ENCODE peak calls at places on chromosomes 7 and 10, in seven cellular contexts. One of them, this sample, is unnamed.

GRCh38 chr10:36555036-36555435 is 570.4 kb upstream of the ANKRD30A start:
- DNase-seq in endothelial cell: no peak
- DNase-seq in AG04450: no peak
- DNase-seq in right lobe of liver: no peak
- DNase-seq in AG10803: no peak
- DNase-seq in MM.1S: no peak
- DNase-seq in transverse colon: no peak
- DNase-seq in this sample: no peak

GRCh38 chr7:121371367-121371766 is 24.7 kb downstream of the FAM3C start:
- DNase-seq in AG04450: no peak
- DNase-seq in endothelial cell: no peak
- DNase-seq in MM.1S: no peak
- DNase-seq in right lobe of liver: no peak
- DNase-seq in AG10803: no peak
- DNase-seq in transverse colon: no peak
- DNase-seq in this sample: no peak

GRCh38 chr10:11468126-11468742 is 143.2 kb downstream of the USP6NL start:
- DNase-seq in AG10803: no peak
- DNase-seq in right lobe of liver: no peak
- DNase-seq in endothelial cell: no peak
- DNase-seq in transverse colon: no peak
- DNase-seq in AG04450: peak
- DNase-seq in MM.1S: no peak
- DNase-seq in this sample: no peak

GRCh38 chr7:44287488-44288380 is 37.7 kb downstream of the CAMK2B start:
- DNase-seq in right lobe of liver: peak
- DNase-seq in MM.1S: no peak
- DNase-seq in endothelial cell: no peak
- DNase-seq in AG10803: no peak
- DNase-seq in transverse colon: peak
- DNase-seq in AG04450: no peak
- DNase-seq in this sample: no peak

GRCh38 chr10:28587270-28587969 is 54.5 kb downstream of the WAC start:
- DNase-seq in AG10803: peak
- DNase-seq in endothelial cell: no peak
- DNase-seq in right lobe of liver: no peak
- DNase-seq in transverse colon: no peak
- DNase-seq in MM.1S: no peak
- DNase-seq in AG04450: peak
- DNase-seq in this sample: no peak

GRCh38 chr10:48606530-48607355 is 1.9 kb upstream of the ARHGAP22 start:
- DNase-seq in endothelial cell: no peak
- DNase-seq in AG04450: peak
- DNase-seq in right lobe of liver: peak
- DNase-seq in AG10803: peak
- DNase-seq in transverse colon: peak
- DNase-seq in MM.1S: no peak
- DNase-seq in this sample: no peak

GRCh38 chr10:61487506-61487905 is 34.3 kb upstream of the TMEM26 start:
- DNase-seq in endothelial cell: no peak
- DNase-seq in AG10803: peak
- DNase-seq in right lobe of liver: no peak
- DNase-seq in MM.1S: no peak
- DNase-seq in AG04450: no peak
- DNase-seq in transverse colon: no peak
- DNase-seq in this sample: no peak

GRCh38 chr10:64733980-64734379 is 1212.8 kb downstream of the REEP3 start:
- DNase-seq in endothelial cell: peak
- DNase-seq in right lobe of liver: no peak
- DNase-seq in transverse colon: peak
- DNase-seq in AG10803: no peak
- DNase-seq in AG04450: no peak
- DNase-seq in MM.1S: peak
- DNase-seq in this sample: peak

GRCh38 chr10:78327778-78328591 is 294.3 kb downstream of the RPS24 start:
- DNase-seq in endothelial cell: no peak
- DNase-seq in right lobe of liver: peak
- DNase-seq in AG04450: no peak
- DNase-seq in MM.1S: no peak
- DNase-seq in transverse colon: no peak
- DNase-seq in AG10803: no peak
- DNase-seq in this sample: no peak

GRCh38 chr10:93309062-93309461 is 173.1 kb downstream of the MYOF start:
- DNase-seq in transverse colon: no peak
- DNase-seq in AG10803: peak
- DNase-seq in right lobe of liver: no peak
- DNase-seq in MM.1S: no peak
- DNase-seq in endothelial cell: no peak
- DNase-seq in AG04450: no peak
- DNase-seq in this sample: no peak

GRCh38 chr7:158705234-158705890 is 758 bp upstream of the NCAPG2 start:
- DNase-seq in AG10803: peak
- DNase-seq in endothelial cell: no peak
- DNase-seq in transverse colon: no peak
- DNase-seq in right lobe of liver: no peak
- DNase-seq in AG04450: no peak
- DNase-seq in MM.1S: peak
- DNase-seq in this sample: no peak

GRCh38 chr10:99660662-99661369 is 1.5 kb downstream of the ENTPD7 start:
- DNase-seq in AG04450: no peak
- DNase-seq in right lobe of liver: no peak
- DNase-seq in AG10803: peak
- DNase-seq in endothelial cell: no peak
- DNase-seq in transverse colon: no peak
- DNase-seq in MM.1S: no peak
- DNase-seq in this sample: no peak

GRCh38 chr7:151251926-151252835 is 3.7 kb upstream of the SMARCD3 start:
- DNase-seq in AG10803: peak
- DNase-seq in right lobe of liver: no peak
- DNase-seq in MM.1S: no peak
- DNase-seq in transverse colon: peak
- DNase-seq in endothelial cell: peak
- DNase-seq in AG04450: peak
- DNase-seq in this sample: peak

GRCh38 chr7:31735991-31736982 is 49.3 kb downstream of the PPP1R17 start:
- DNase-seq in endothelial cell: peak
- DNase-seq in MM.1S: peak
- DNase-seq in AG04450: peak
- DNase-seq in AG10803: peak
- DNase-seq in transverse colon: peak
- DNase-seq in right lobe of liver: peak
- DNase-seq in this sample: peak

GRCh38 chr7:79506481-79506880 is 53.0 kb upstream of the MAGI2 start:
- DNase-seq in right lobe of liver: no peak
- DNase-seq in AG10803: peak
- DNase-seq in AG04450: peak
- DNase-seq in endothelial cell: no peak
- DNase-seq in MM.1S: no peak
- DNase-seq in transverse colon: no peak
- DNase-seq in this sample: no peak

GRCh38 chr10:101710793-101711192 is 15.8 kb upstream of the FBXW4 start:
- DNase-seq in transverse colon: no peak
- DNase-seq in AG10803: no peak
- DNase-seq in MM.1S: no peak
- DNase-seq in right lobe of liver: no peak
- DNase-seq in endothelial cell: no peak
- DNase-seq in AG04450: no peak
- DNase-seq in this sample: no peak

GRCh38 chr10:101709359-101710063 is 14.5 kb upstream of the FBXW4 start:
- DNase-seq in AG10803: no peak
- DNase-seq in transverse colon: no peak
- DNase-seq in endothelial cell: no peak
- DNase-seq in right lobe of liver: no peak
- DNase-seq in MM.1S: no peak
- DNase-seq in AG04450: no peak
- DNase-seq in this sample: no peak

GRCh38 chr10:101708073-101708472 is 13.1 kb upstream of the FBXW4 start:
- DNase-seq in endothelial cell: no peak
- DNase-seq in AG10803: no peak
- DNase-seq in transverse colon: no peak
- DNase-seq in AG04450: no peak
- DNase-seq in right lobe of liver: no peak
- DNase-seq in MM.1S: no peak
- DNase-seq in this sample: no peak

GRCh38 chr10:101708870-101709269 is 13.9 kb upstream of the FBXW4 start:
- DNase-seq in transverse colon: no peak
- DNase-seq in AG04450: no peak
- DNase-seq in MM.1S: no peak
- DNase-seq in endothelial cell: no peak
- DNase-seq in AG10803: no peak
- DNase-seq in right lobe of liver: no peak
- DNase-seq in this sample: no peak

DNA sequence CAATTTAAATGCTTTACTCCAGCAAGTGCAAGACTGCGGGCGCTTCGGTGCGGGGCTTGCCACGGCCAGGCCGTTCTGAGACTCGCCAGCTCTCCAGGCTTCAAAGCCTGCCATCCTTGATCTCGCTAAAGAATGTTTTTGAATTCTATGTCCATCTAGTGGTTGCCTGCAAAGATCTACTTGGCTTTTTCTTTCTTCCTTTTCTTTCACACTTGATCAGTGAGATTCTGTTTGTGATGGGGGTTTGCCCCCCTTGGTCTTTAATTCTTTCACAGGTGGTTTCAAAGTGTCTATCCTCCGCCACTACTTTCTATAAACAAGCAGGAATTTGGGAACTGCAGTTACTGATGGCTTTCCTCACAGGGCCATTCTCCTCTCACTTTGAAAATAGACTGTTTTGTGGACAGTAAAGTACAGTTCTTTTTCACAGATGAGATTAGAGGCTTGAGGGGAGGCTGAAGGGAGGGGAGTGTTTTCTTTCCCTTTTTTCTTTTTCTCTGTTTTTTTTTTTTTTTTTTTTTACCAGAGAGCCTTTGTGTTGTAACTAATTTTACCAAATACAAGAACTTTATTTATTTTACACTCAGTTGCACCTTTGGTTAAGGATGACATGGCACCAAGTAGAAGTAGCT is 15.2 kb upstream of the FBXW4 start:
- DNase-seq in endothelial cell: no peak
- DNase-seq in AG04450: no peak
- DNase-seq in transverse colon: no peak
- DNase-seq in right lobe of liver: no peak
- DNase-seq in MM.1S: no peak
- DNase-seq in AG10803: no peak
- DNase-seq in this sample: no peak
- TF ChIP-seq CTCF in endothelial cell: no peak
- TF ChIP-seq CTCF in AG04450: peak
- TF ChIP-seq CTCF in transverse colon: no peak
- TF ChIP-seq CTCF in right lobe of liver: no peak
- TF ChIP-seq CTCF in MM.1S: no peak
- TF ChIP-seq CTCF in AG10803: no peak
- TF ChIP-seq CTCF in this sample: no peak

DNA sequence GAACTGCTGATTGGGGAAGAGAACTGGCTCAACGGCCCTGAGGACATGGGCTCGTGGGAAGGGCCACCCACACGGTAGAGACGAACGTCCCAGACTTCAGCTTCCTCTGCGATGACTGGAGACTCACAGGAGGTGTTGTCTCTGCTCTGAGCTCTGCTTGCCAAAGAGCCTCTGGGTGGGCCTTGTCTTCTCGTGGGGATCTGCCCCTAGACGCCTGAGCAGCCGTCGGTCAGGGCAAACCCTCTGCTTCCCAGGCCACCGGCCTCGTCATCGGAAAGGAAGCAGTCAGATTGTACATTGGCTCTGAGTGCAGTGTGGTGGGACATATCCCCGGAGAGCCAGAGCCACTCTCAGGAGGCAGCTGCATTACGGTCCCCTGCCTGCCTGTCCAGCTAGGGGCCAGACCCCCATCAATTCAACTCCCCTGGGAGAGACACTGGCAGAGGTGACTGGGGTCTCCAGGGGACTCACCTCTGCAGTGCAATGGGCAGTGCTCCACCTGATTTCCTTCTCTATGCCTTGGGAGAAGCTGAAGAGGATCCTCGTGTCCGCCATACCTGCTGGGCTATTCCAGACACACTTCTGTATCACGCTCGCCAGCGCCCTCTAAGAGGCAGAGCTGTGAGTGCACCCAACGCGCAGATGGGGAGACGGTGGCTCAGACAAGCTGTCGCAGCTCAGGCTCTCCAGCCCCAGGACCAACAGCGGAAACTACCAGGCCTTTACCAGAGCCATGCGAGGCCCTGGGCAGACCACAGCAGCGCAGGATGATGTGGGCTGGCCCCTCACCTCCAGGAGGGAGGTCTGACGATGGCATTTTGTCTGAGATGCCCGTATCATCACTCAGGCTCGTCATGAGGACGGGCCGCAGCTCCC is 227.4 kb downstream of the TCERG1L start:
- DNase-seq in transverse colon: no peak
- DNase-seq in endothelial cell: no peak
- DNase-seq in AG04450: no peak
- DNase-seq in right lobe of liver: no peak
- DNase-seq in MM.1S: no peak
- DNase-seq in AG10803: no peak
- DNase-seq in this sample: no peak
- TF ChIP-seq CTCF in transverse colon: no peak
- TF ChIP-seq CTCF in endothelial cell: no peak
- TF ChIP-seq CTCF in AG04450: no peak
- TF ChIP-seq CTCF in right lobe of liver: no peak
- TF ChIP-seq CTCF in MM.1S: no peak
- TF ChIP-seq CTCF in AG10803: no peak
- TF ChIP-seq CTCF in this sample: peak

GRCh38 chr10:34016541-34016940 is 682.1 kb upstream of the NRP1 start:
- DNase-seq in AG10803: no peak
- DNase-seq in endothelial cell: no peak
- DNase-seq in right lobe of liver: no peak
- DNase-seq in transverse colon: no peak
- DNase-seq in MM.1S: no peak
- DNase-seq in AG04450: no peak
- DNase-seq in this sample: no peak

GRCh38 chr10:34015700-34016099 is 681.2 kb upstream of the NRP1 start:
- DNase-seq in AG10803: no peak
- DNase-seq in endothelial cell: no peak
- DNase-seq in transverse colon: no peak
- DNase-seq in right lobe of liver: no peak
- DNase-seq in MM.1S: no peak
- DNase-seq in AG04450: no peak
- DNase-seq in this sample: no peak

GRCh38 chr10:34018129-34018528 is 683.7 kb upstream of the NRP1 start:
- DNase-seq in transverse colon: no peak
- DNase-seq in MM.1S: no peak
- DNase-seq in AG04450: no peak
- DNase-seq in right lobe of liver: no peak
- DNase-seq in endothelial cell: no peak
- DNase-seq in AG10803: no peak
- DNase-seq in this sample: no peak

GRCh38 chr10:34018811-34019210 is 684.3 kb upstream of the NRP1 start:
- DNase-seq in endothelial cell: no peak
- DNase-seq in AG04450: no peak
- DNase-seq in MM.1S: no peak
- DNase-seq in right lobe of liver: no peak
- DNase-seq in AG10803: no peak
- DNase-seq in transverse colon: no peak
- DNase-seq in this sample: no peak

GRCh38 chr10:34017281-34017680 is 682.8 kb upstream of the NRP1 start:
- DNase-seq in right lobe of liver: no peak
- DNase-seq in endothelial cell: no peak
- DNase-seq in MM.1S: no peak
- DNase-seq in AG10803: no peak
- DNase-seq in transverse colon: no peak
- DNase-seq in AG04450: no peak
- DNase-seq in this sample: no peak
- TF ChIP-seq CTCF in right lobe of liver: no peak
- TF ChIP-seq CTCF in endothelial cell: peak
- TF ChIP-seq CTCF in MM.1S: no peak
- TF ChIP-seq CTCF in AG10803: no peak
- TF ChIP-seq CTCF in transverse colon: no peak
- TF ChIP-seq CTCF in AG04450: no peak
- TF ChIP-seq CTCF in this sample: peak

GRCh38 chr7:128035712-128036111 is 4.5 kb upstream of the LRRC4 start:
- DNase-seq in AG10803: no peak
- DNase-seq in transverse colon: no peak
- DNase-seq in endothelial cell: no peak
- DNase-seq in right lobe of liver: no peak
- DNase-seq in AG04450: no peak
- DNase-seq in MM.1S: peak
- DNase-seq in this sample: no peak
- TF ChIP-seq CTCF in AG10803: peak
- TF ChIP-seq CTCF in transverse colon: no peak
- TF ChIP-seq CTCF in endothelial cell: no peak
- TF ChIP-seq CTCF in right lobe of liver: peak
- TF ChIP-seq CTCF in AG04450: peak
- TF ChIP-seq CTCF in MM.1S: peak
- TF ChIP-seq CTCF in this sample: peak

This sample was measured in neural crest cell.